ENCODE peak calls at places on chromosomes 7 and 10, in four cellular contexts. One of them, this sample, is unnamed.
A peak's percentile ranks its signal among the peaks of the same experiment; 100 is the strongest.

GRCh38 chr7:82036146-82036886 is 266.5 kb upstream of the HGF start:
- DNase-seq in bronchial epithelial cell: peak; percentile 47
- DNase-seq in sigmoid colon: no peak
- DNase-seq in tibial artery: no peak
- DNase-seq in this sample: peak; percentile 53

GRCh38 chr7:33645096-33645495 is 260.2 kb upstream of the BMPER start:
- DNase-seq in tibial artery: no peak
- DNase-seq in bronchial epithelial cell: peak; percentile 48
- DNase-seq in sigmoid colon: no peak
- DNase-seq in this sample: no peak

GRCh38 chr10:127983701-127984100 is 76.8 kb downstream of the PTPRE start:
- DNase-seq in bronchial epithelial cell: no peak
- DNase-seq in sigmoid colon: peak; percentile 69
- DNase-seq in tibial artery: no peak
- DNase-seq in this sample: no peak

GRCh38 chr10:106734220-106734619 is 430.3 kb downstream of the SORCS1 start:
- DNase-seq in bronchial epithelial cell: no peak
- DNase-seq in sigmoid colon: no peak
- DNase-seq in tibial artery: no peak
- DNase-seq in this sample: no peak

GRCh38 chr7:30224511-30225031 is 59.8 kb upstream of the ZNRF2 start:
- DNase-seq in sigmoid colon: no peak
- DNase-seq in bronchial epithelial cell: peak; percentile 92
- DNase-seq in tibial artery: no peak
- DNase-seq in this sample: peak; percentile 78

GRCh38 chr7:103991406-103991805 is 1.9 kb upstream of the RELN start:
- DNase-seq in sigmoid colon: no peak
- DNase-seq in tibial artery: no peak
- DNase-seq in bronchial epithelial cell: no peak
- DNase-seq in this sample: no peak

GRCh38 chr7:22833113-22833512 is 10.5 kb upstream of the TOMM7 start:
- DNase-seq in sigmoid colon: no peak
- DNase-seq in bronchial epithelial cell: no peak
- DNase-seq in tibial artery: no peak
- DNase-seq in this sample: no peak

GRCh38 chr7:44045226-44046014 is 918 bp downstream of the DBNL start:
- DNase-seq in sigmoid colon: no peak
- DNase-seq in bronchial epithelial cell: peak; percentile 46
- DNase-seq in tibial artery: no peak
- DNase-seq in this sample: no peak

GRCh38 chr7:154744226-154744860 is 258.6 kb downstream of the PAXIP1 start:
- DNase-seq in sigmoid colon: no peak
- DNase-seq in bronchial epithelial cell: no peak
- DNase-seq in tibial artery: no peak
- DNase-seq in this sample: no peak

GRCh38 chr7:55350281-55350680 is 14.9 kb upstream of the LANCL2 start:
- DNase-seq in sigmoid colon: no peak
- DNase-seq in bronchial epithelial cell: no peak
- DNase-seq in tibial artery: no peak
- DNase-seq in this sample: no peak

GRCh38 chr7:65951837-65952578 is 30.0 kb downstream of the GUSB start:
- DNase-seq in bronchial epithelial cell: peak; percentile 78
- DNase-seq in tibial artery: no peak
- DNase-seq in sigmoid colon: no peak
- DNase-seq in this sample: no peak

GRCh38 chr10:124001391-124002260 is 91.8 kb downstream of the CHST15 start:
- DNase-seq in tibial artery: no peak
- DNase-seq in bronchial epithelial cell: no peak
- DNase-seq in sigmoid colon: peak; percentile 57
- DNase-seq in this sample: no peak

GRCh38 chr7:1312098-1313070 is 79.7 kb downstream of the UNCX start:
- DNase-seq in bronchial epithelial cell: no peak
- DNase-seq in sigmoid colon: peak; percentile 30
- DNase-seq in tibial artery: no peak
- DNase-seq in this sample: no peak

GRCh38 chr7:107889992-107890391 is 991 bp upstream of the DLD start:
- DNase-seq in bronchial epithelial cell: no peak
- DNase-seq in sigmoid colon: no peak
- DNase-seq in tibial artery: no peak
- DNase-seq in this sample: no peak

GRCh38 chr10:54843085-54843646 is 42.1 kb upstream of the PCDH15 start:
- DNase-seq in tibial artery: no peak
- DNase-seq in bronchial epithelial cell: no peak
- DNase-seq in sigmoid colon: no peak
- DNase-seq in this sample: no peak

DNA sequence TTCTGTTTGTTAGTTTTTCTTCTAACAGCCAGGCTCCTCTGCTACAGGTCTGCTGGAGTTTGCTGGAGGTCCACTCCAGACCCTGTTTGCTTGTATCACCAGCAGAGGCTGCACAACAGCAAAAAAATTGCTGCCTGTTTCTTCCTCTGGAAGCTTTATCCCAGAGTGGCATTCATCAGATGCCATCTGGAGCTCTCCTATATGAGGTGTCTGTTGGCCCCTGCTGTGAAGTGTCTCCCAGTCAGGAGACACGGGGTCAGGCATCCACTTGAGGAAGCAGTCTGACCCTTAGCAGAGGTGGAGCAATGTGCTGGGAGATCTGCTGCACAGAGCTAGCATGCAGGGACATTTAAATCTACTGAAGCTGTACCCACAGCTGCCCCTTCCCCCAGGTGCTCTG is 26.7 kb upstream of the CROT start:
- DNase-seq in sigmoid colon: no peak
- DNase-seq in tibial artery: no peak
- DNase-seq in bronchial epithelial cell: peak; percentile 10
- DNase-seq in this sample: no peak
- H3K4me3 ChIP-seq in sigmoid colon: no peak overlapping the region
- H3K4me3 ChIP-seq in tibial artery: no peak overlapping the region
- H3K4me3 ChIP-seq in bronchial epithelial cell: no peak overlapping the region
- H3K4me3 ChIP-seq in this sample: no peak overlapping the region

GRCh38 chr7:138863931-138864330 is 65.9 kb upstream of the ATP6V0A4 start:
- DNase-seq in tibial artery: no peak
- DNase-seq in sigmoid colon: no peak
- DNase-seq in bronchial epithelial cell: no peak
- DNase-seq in this sample: no peak

GRCh38 chr7:138864667-138865066 is 66.7 kb upstream of the ATP6V0A4 start:
- DNase-seq in tibial artery: no peak
- DNase-seq in bronchial epithelial cell: peak; percentile 96
- DNase-seq in sigmoid colon: no peak
- DNase-seq in this sample: peak; percentile 73

GRCh38 chr7:138866353-138866752 is 68.4 kb upstream of the ATP6V0A4 start:
- DNase-seq in tibial artery: no peak
- DNase-seq in bronchial epithelial cell: no peak
- DNase-seq in sigmoid colon: no peak
- DNase-seq in this sample: no peak

GRCh38 chr7:138867744-138868143 is 69.7 kb upstream of the ATP6V0A4 start:
- DNase-seq in bronchial epithelial cell: no peak
- DNase-seq in tibial artery: no peak
- DNase-seq in sigmoid colon: no peak
- DNase-seq in this sample: no peak

GRCh38 chr7:138865843-138866242 is 67.8 kb upstream of the ATP6V0A4 start:
- DNase-seq in bronchial epithelial cell: peak; percentile 10
- DNase-seq in sigmoid colon: no peak
- DNase-seq in tibial artery: no peak
- DNase-seq in this sample: no peak
- TF ChIP-seq CTCF in bronchial epithelial cell: peak; percentile 51
- TF ChIP-seq CTCF in sigmoid colon: no peak
- TF ChIP-seq CTCF in tibial artery: no peak
- TF ChIP-seq CTCF in this sample: peak; percentile 26

GRCh38 chr7:114416089-114416990 is 1.7 kb downstream of the FOXP2 start:
- DNase-seq in bronchial epithelial cell: peak; percentile 60
- DNase-seq in sigmoid colon: no peak
- DNase-seq in tibial artery: no peak
- DNase-seq in this sample: no peak

GRCh38 chr7:114414151-114415053 is at the start of gene FOXP2:
- DNase-seq in sigmoid colon: no peak
- DNase-seq in bronchial epithelial cell: peak; percentile 32
- DNase-seq in tibial artery: no peak
- DNase-seq in this sample: no peak

GRCh38 chr7:114419441-114420107 is 5.0 kb downstream of the FOXP2 start:
- DNase-seq in bronchial epithelial cell: no peak
- DNase-seq in tibial artery: no peak
- DNase-seq in sigmoid colon: no peak
- DNase-seq in this sample: no peak

GRCh38 chr7:114415054-114415997 is 711 bp downstream of the FOXP2 start:
- DNase-seq in sigmoid colon: no peak
- DNase-seq in tibial artery: no peak
- DNase-seq in bronchial epithelial cell: peak; percentile 15
- DNase-seq in this sample: no peak

DNA sequence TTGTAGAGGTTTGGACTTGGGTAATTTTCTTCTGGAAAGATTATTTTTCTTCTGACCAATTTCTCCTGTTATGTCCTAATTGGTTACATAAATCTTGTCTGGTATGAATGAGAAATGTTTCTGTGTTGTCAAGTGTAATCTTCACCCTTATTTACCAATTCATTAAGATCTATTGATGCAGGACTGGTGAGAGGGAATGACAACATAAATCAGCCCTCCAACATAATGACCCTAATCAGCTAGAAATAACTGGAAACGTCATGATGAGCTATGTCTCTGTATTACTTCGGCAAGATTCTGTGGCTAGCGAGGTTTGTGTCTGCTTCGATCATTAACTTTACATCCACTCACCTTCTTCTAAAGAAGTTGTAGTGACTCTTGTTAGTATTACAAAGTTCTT is 3.5 kb downstream of the FOXP2 start:
- DNase-seq in tibial artery: no peak
- DNase-seq in bronchial epithelial cell: no peak
- DNase-seq in sigmoid colon: no peak
- DNase-seq in this sample: no peak
- H3K4me3 ChIP-seq in tibial artery: no peak overlapping the region
- H3K4me3 ChIP-seq in bronchial epithelial cell: no peak overlapping the region
- H3K4me3 ChIP-seq in sigmoid colon: peak overlapping the region; percentile 53
- H3K4me3 ChIP-seq in this sample: no peak overlapping the region

GRCh38 chr7:92797693-92798092 is 38.7 kb downstream of the CDK6 start:
- DNase-seq in tibial artery: no peak
- DNase-seq in bronchial epithelial cell: peak; percentile 34
- DNase-seq in sigmoid colon: no peak
- DNase-seq in this sample: no peak
- TF ChIP-seq CTCF in tibial artery: no peak
- TF ChIP-seq CTCF in bronchial epithelial cell: no peak
- TF ChIP-seq CTCF in sigmoid colon: no peak
- TF ChIP-seq CTCF in this sample: no peak

GRCh38 chr10:133236411-133237240 is 1.0 kb upstream of the VENTX start:
- DNase-seq in sigmoid colon: no peak
- DNase-seq in bronchial epithelial cell: no peak
- DNase-seq in tibial artery: no peak
- DNase-seq in this sample: no peak

GRCh38 chr10:133238066-133238804 is 580 bp downstream of the VENTX start:
- DNase-seq in sigmoid colon: no peak
- DNase-seq in tibial artery: no peak
- DNase-seq in bronchial epithelial cell: no peak
- DNase-seq in this sample: no peak

GRCh38 chr10:133237241-133238065 is at the start of gene VENTX:
- DNase-seq in sigmoid colon: no peak
- DNase-seq in tibial artery: no peak
- DNase-seq in bronchial epithelial cell: no peak
- DNase-seq in this sample: no peak

GRCh38 chr10:133235891-133236321 is 1.7 kb upstream of the VENTX start:
- DNase-seq in tibial artery: no peak
- DNase-seq in sigmoid colon: no peak
- DNase-seq in bronchial epithelial cell: no peak
- DNase-seq in this sample: no peak

GRCh38 chr10:133235265-133235664 is 2.4 kb upstream of the VENTX start:
- DNase-seq in sigmoid colon: no peak
- DNase-seq in bronchial epithelial cell: no peak
- DNase-seq in tibial artery: no peak
- DNase-seq in this sample: no peak
- H3K4me3 ChIP-seq in sigmoid colon: peak overlapping the region; percentile 27
- H3K4me3 ChIP-seq in bronchial epithelial cell: no peak overlapping the region
- H3K4me3 ChIP-seq in tibial artery: peak overlapping the region; percentile 32
- H3K4me3 ChIP-seq in this sample: no peak overlapping the region

GRCh38 chr10:27783660-27784059 is 38.0 kb upstream of the MKX start:
- DNase-seq in bronchial epithelial cell: peak; percentile 49
- DNase-seq in tibial artery: peak; percentile 27
- DNase-seq in sigmoid colon: no peak
- DNase-seq in this sample: peak; percentile 60
- TF ChIP-seq CTCF in bronchial epithelial cell: no peak
- TF ChIP-seq CTCF in tibial artery: peak; percentile 57
- TF ChIP-seq CTCF in sigmoid colon: no peak
- TF ChIP-seq CTCF in this sample: peak; percentile 83